ENCODE peak calls at places on chromosomes 6 and 20, in five cellular contexts. One of them, this sample, is unnamed.

GRCh38 chr20:53547664-53548239 is 45.9 kb downstream of the ZNF217 start:
- DNase-seq in C1 segment of cervical spinal cord: peak; percentile 5
- DNase-seq in testis: peak; percentile 47
- DNase-seq in cerebellum: peak; percentile 25
- DNase-seq in NCI-H2029 treated with DMSO at 0.1 percent for 48 hours: peak; percentile 59
- DNase-seq in this sample: peak; percentile 25

GRCh38 chr20:57249073-57249472 is 17.4 kb downstream of the BMP7 start:
- DNase-seq in C1 segment of cervical spinal cord: no peak
- DNase-seq in testis: no peak
- DNase-seq in cerebellum: no peak
- DNase-seq in NCI-H2029 treated with DMSO at 0.1 percent for 48 hours: no peak
- DNase-seq in this sample: peak; percentile 37

GRCh38 chr20:9903048-9903651 is 64.3 kb upstream of the PAK5 start:
- DNase-seq in C1 segment of cervical spinal cord: no peak
- DNase-seq in testis: peak; percentile 26
- DNase-seq in cerebellum: no peak
- DNase-seq in NCI-H2029 treated with DMSO at 0.1 percent for 48 hours: peak; percentile 44
- DNase-seq in this sample: peak; percentile 21

GRCh38 chr6:157688960-157689599 is 134.0 kb upstream of the SNX9 start:
- DNase-seq in C1 segment of cervical spinal cord: no peak
- DNase-seq in testis: no peak
- DNase-seq in cerebellum: no peak
- DNase-seq in NCI-H2029 treated with DMSO at 0.1 percent for 48 hours: no peak
- DNase-seq in this sample: no peak

GRCh38 chr20:59775221-59776055 is 158.0 kb downstream of the SYCP2 start:
- DNase-seq in C1 segment of cervical spinal cord: no peak
- DNase-seq in testis: no peak
- DNase-seq in cerebellum: no peak
- DNase-seq in NCI-H2029 treated with DMSO at 0.1 percent for 48 hours: no peak
- DNase-seq in this sample: no peak

GRCh38 chr6:81938014-81938761 is 185.7 kb upstream of the TENT5A start:
- DNase-seq in C1 segment of cervical spinal cord: no peak
- DNase-seq in testis: no peak
- DNase-seq in cerebellum: no peak
- DNase-seq in NCI-H2029 treated with DMSO at 0.1 percent for 48 hours: no peak
- DNase-seq in this sample: no peak

GRCh38 chr6:126983779-126984178 is 134.7 kb upstream of the RSPO3 start:
- DNase-seq in C1 segment of cervical spinal cord: no peak
- DNase-seq in testis: no peak
- DNase-seq in cerebellum: no peak
- DNase-seq in NCI-H2029 treated with DMSO at 0.1 percent for 48 hours: no peak
- DNase-seq in this sample: no peak

GRCh38 chr6:86016567-86016966 is 373.9 kb upstream of the SYNCRIP start:
- DNase-seq in C1 segment of cervical spinal cord: no peak
- DNase-seq in testis: no peak
- DNase-seq in cerebellum: no peak
- DNase-seq in NCI-H2029 treated with DMSO at 0.1 percent for 48 hours: no peak
- DNase-seq in this sample: no peak